ENCODE peak calls at places on chromosomes 3 and 15, in five cellular contexts. K is psoas muscle, B is fibroblast of pulmonary artery, U is SK-N-SH, P is PC-3. F is an unnamed sample.

GRCh38 chr3:122560680-122561079 is 3.4 kb downstream of the PARP9 start:
- DNase-seq in K (no peak), B (peak), U (peak), P (peak), F (peak)

GRCh38 chr3:113498221-113499005 is 16.5 kb downstream of the SPICE1 start:
- DNase-seq in K (no peak), B (peak), U (no peak), P (peak), F (peak)

GRCh38 chr15:70474682-70475438 is 288.5 kb downstream of the UACA start:
- DNase-seq in K (peak), B (peak), U (no peak), P (peak), F (peak)

GRCh38 chr3:42711491-42712343 is 9.1 kb upstream of the HHATL start:
- DNase-seq in K (peak), B (no peak), U (peak), P (peak), F (no peak)

GRCh38 chr3:13243571-13243970 is 170.3 kb upstream of the IQSEC1 start:
- DNase-seq in K (no peak), B (no peak), U (peak), P (no peak), F (no peak)

GRCh38 chr3:180912304-180913226 is at the start of gene FXR1:
- DNase-seq in K (peak), B (peak), U (peak), P (peak), F (peak)

GRCh38 chr3:30399394-30400181 is 206.8 kb upstream of the TGFBR2 start:
- DNase-seq in K (no peak), B (peak), U (no peak), P (peak), F (no peak)

GRCh38 chr15:27392163-27392562 is 421.2 kb downstream of the GABRG3 start:
- DNase-seq in K (no peak), B (no peak), U (no peak), P (no peak), F (no peak)

GRCh38 chr3:184176377-184177330 is 2.0 kb downstream of the AP2M1 start:
- DNase-seq in K (peak), B (peak), U (peak), P (peak), F (peak)

GRCh38 chr3:15361494-15362214 is 29.3 kb upstream of the SH3BP5 start:
- DNase-seq in K (no peak), B (no peak), U (peak), P (peak), F (no peak)

GRCh38 chr3:37920156-37920686 is 58.5 kb downstream of the CTDSPL start:
- DNase-seq in K (no peak), B (no peak), U (peak), P (no peak), F (no peak)

GRCh38 chr3:170809975-170810357 is 60.0 kb downstream of the RPL22L1 start:
- DNase-seq in K (no peak), B (peak), U (peak), P (peak), F (no peak)

GRCh38 chr3:125594581-125595011 is 701 bp downstream of the OSBPL11 start:
- DNase-seq in K (no peak), B (no peak), U (peak), P (no peak), F (no peak)

DNA sequence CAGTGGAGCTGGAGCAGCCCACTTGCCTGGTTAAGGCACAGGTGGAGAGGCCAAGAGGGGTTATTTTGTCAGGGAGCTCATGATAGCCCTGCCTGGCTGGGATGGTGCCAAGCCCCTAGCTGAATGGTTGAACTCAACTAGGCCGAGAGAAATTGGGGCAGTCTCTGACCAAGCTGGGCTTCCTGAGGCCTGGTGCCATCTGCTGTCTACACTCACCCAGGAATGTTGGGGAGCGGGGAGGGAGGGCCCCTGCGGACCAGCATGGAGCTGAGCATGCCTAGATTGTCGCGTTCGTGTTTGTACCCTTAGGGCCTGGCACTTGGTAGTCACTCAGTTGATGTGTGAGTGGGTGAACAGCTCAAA is 1.2 kb downstream of the BRPF1 start:
- DNase-seq in K (no peak), B (no peak), U (no peak), P (no peak), F (no peak)
- TF ChIP-seq CTCF in K (no peak), B (no peak), U (no peak), P (no peak), F (no peak)

GRCh38 chr15:41861736-41862356 is 23.2 kb downstream of the PLA2G4B start:
- DNase-seq in K (no peak), B (no peak), U (no peak), P (no peak), F (no peak)
- H3K4me3 ChIP-seq in K (no peak), B (no peak), U (no peak), P (no peak), F (no peak)

GRCh38 chr3:76021376-76021775 is 236.0 kb upstream of the ZNF717 start:
- DNase-seq in K (no peak), B (no peak), U (no peak), P (peak), F (no peak)

GRCh38 chr3:76025561-76025960 is 240.2 kb upstream of the ZNF717 start:
- DNase-seq in K (no peak), B (no peak), U (no peak), P (no peak), F (no peak)

GRCh38 chr3:76026379-76026778 is 241.0 kb upstream of the ZNF717 start:
- DNase-seq in K (no peak), B (peak), U (no peak), P (no peak), F (no peak)

GRCh38 chr3:76028816-76029215 is 243.5 kb upstream of the ZNF717 start:
- DNase-seq in K (no peak), B (no peak), U (no peak), P (no peak), F (peak)

DNA sequence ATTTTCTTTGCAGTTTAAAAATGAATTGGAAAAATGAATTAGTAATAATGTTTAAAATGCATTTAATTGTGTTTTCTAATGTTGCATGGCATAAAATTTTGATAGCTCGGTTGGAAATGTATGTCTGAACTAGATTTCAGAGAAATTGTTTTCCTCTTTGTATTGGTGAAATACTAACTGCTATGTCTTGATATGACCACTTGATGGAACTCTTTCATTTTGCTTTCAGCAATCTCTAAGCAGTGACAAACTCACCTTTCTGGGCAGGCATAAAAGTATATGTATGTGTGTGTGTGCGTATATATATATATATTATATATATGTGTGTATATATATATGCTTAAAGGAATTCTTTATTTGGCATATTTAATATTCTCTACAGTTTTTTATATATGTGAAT is 239.3 kb upstream of the ZNF717 start:
- DNase-seq in K (no peak), B (peak), U (peak), P (peak), F (no peak)
- TF ChIP-seq CTCF in K (no peak), B (peak), U (peak), P (peak), F (peak)

GRCh38 chr15:37104413-37105392 is 4.4 kb upstream of the MEIS2 start:
- DNase-seq in K (no peak), B (no peak), U (peak), P (no peak), F (no peak)

GRCh38 chr15:37105795-37106333 is 5.5 kb upstream of the MEIS2 start:
- DNase-seq in K (no peak), B (no peak), U (no peak), P (no peak), F (no peak)

GRCh38 chr15:37102315-37103021 is 2.1 kb upstream of the MEIS2 start:
- DNase-seq in K (peak), B (no peak), U (no peak), P (peak), F (no peak)

GRCh38 chr15:37101634-37102314 is 1.4 kb upstream of the MEIS2 start:
- DNase-seq in K (peak), B (peak), U (peak), P (peak), F (no peak)

DNA sequence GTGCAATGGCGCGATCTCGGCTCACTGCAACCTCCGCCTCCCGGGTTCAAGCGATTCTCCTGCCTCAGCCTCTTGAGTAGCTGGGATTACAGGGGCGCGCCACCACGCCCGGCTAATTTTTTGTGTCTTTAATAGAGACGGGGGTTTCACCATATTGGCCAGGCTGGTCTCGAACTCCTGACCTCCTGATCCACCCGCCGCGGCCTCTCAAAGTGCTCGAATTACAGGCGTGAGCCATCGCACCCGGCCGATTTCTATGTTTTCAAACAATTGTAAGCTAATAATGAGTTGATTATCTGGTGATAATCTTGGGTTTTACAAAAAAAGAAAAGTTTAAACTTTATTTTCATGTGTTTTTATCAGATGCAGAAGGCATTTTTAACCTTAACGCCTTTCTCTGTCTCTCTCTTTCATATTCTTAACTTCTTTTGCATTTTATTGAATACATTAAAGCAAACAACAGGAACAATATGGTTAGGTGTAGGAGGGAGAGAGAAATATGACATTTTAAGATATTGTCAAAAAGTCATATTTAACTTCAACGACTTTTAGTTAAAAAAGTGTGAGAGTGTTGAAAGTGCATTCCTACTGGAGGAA is 3.2 kb upstream of the MEIS2 start:
- DNase-seq in K (no peak), B (no peak), U (no peak), P (no peak), F (no peak)
- H3K4me3 ChIP-seq in K (no peak), B (peak), U (peak), P (no peak), F (peak)

GRCh38 chr3:39705351-39705900 is 104.0 kb upstream of the MYRIP start:
- DNase-seq in K (no peak), B (peak), U (no peak), P (peak), F (no peak)

GRCh38 chr3:39712413-39713048 is 96.9 kb upstream of the MYRIP start:
- DNase-seq in K (no peak), B (no peak), U (no peak), P (no peak), F (no peak)

GRCh38 chr3:39707314-39707909 is 102.0 kb upstream of the MYRIP start:
- DNase-seq in K (no peak), B (peak), U (peak), P (peak), F (peak)
- TF ChIP-seq CTCF in K (peak), B (peak), U (peak), P (peak), F (peak)